ENCODE peak calls at places on chromosomes 7 and 10, in four cellular contexts. L, J, H and K are unnamed samples.

GRCh38 chr10:86349474-86349873 is 17.1 kb downstream of the GRID1 start:
- DNase-seq in L (peak), J (no peak), H (peak), K (peak)

GRCh38 chr10:111077715-111078504 is 1.1 kb downstream of the ADRA2A start:
- DNase-seq in L (peak), J (no peak), H (no peak), K (peak)

GRCh38 chr10:85193796-85194195 is 865.4 kb downstream of the CCSER2 start:
- DNase-seq in L (no peak), J (no peak), H (no peak), K (no peak)

GRCh38 chr10:28913436-28913835 is 236.1 kb downstream of the BAMBI start:
- DNase-seq in L (no peak), J (no peak), H (no peak), K (no peak)

GRCh38 chr7:101740981-101741725 is 76.3 kb upstream of the CUX1 start:
- DNase-seq in L (no peak), J (no peak), H (no peak), K (no peak)

GRCh38 chr7:128830231-128831177 is at the start of gene FLNC:
- DNase-seq in L (peak), J (peak), H (no peak), K (peak)

GRCh38 chr10:83373659-83374058 is 765.6 kb upstream of the GHITM start:
- DNase-seq in L (no peak), J (no peak), H (no peak), K (peak)

GRCh38 chr10:44186150-44186549 is 198.7 kb downstream of the CXCL12 start:
- DNase-seq in L (no peak), J (no peak), H (no peak), K (peak)

GRCh38 chr7:135693558-135693957 is 31.2 kb downstream of the STMP1 start:
- DNase-seq in L (no peak), J (no peak), H (no peak), K (no peak)

GRCh38 chr7:72099784-72100183 is 312.4 kb downstream of the CALN1 start:
- DNase-seq in L (no peak), J (no peak), H (no peak), K (no peak)

GRCh38 chr7:66505009-66505408 is 123.7 kb upstream of the KCTD7 start:
- DNase-seq in L (no peak), J (no peak), H (no peak), K (no peak)

GRCh38 chr10:66678521-66678920 is 247.3 kb upstream of the LRRTM3 start:
- DNase-seq in L (no peak), J (no peak), H (no peak), K (no peak)

GRCh38 chr10:44788820-44789167 is 122.3 kb upstream of the TMEM72 start:
- DNase-seq in L (no peak), J (no peak), H (no peak), K (no peak)

GRCh38 chr10:24811906-24812305 is 88.2 kb upstream of the ARHGAP21 start:
- DNase-seq in L (no peak), J (no peak), H (no peak), K (no peak)

GRCh38 chr10:98425511-98426352 is 10.8 kb upstream of the PYROXD2 start:
- DNase-seq in L (peak), J (peak), H (peak), K (peak)

GRCh38 chr7:95544174-95544573 is 52.1 kb downstream of the PDK4 start:
- DNase-seq in L (no peak), J (no peak), H (no peak), K (no peak)

GRCh38 chr7:115135769-115136410 is 214.0 kb downstream of the MDFIC start:
- DNase-seq in L (no peak), J (no peak), H (no peak), K (no peak)

GRCh38 chr7:76400248-76400647 is 9.2 kb downstream of the SSC4D start:
- DNase-seq in L (no peak), J (no peak), H (no peak), K (no peak)

GRCh38 chr7:141484907-141485306 is 66.3 kb upstream of the AGK start:
- DNase-seq in L (no peak), J (no peak), H (no peak), K (no peak)

GRCh38 chr7:130750774-130751173 is 16.8 kb upstream of the KLF14 start:
- DNase-seq in L (no peak), J (no peak), H (no peak), K (no peak)

GRCh38 chr7:42964849-42965805 is 33.0 kb downstream of the MRPL32 start:
- DNase-seq in L (no peak), J (no peak), H (no peak), K (peak)

DNA sequence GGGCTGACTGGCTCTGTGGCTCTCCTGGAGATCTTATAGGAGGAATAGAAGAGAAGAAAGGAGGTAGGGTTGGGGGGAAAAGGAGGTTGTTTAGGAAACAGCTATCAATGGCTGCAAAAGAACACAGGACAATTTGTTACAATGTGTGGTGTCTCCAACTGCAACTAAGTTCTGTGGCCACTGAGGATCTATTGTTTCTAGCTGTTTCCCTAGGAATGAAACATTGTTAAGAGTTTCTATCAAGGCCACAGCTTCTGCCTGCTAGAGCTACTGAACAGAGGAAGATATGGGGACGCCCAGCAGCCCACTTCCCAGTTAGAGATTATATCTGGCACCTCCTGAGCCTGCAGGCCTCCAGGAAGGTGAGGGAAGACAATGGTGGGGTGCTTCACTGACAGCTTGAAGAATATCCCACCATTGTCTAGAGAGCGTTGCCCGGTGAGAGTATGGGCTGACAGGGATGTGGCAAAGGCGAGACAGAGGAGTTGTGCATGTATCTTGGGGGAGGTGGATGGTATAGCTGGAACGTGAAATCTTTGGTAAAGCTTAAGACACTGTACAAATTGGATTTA is 4.0 kb downstream of the SCD start:
- DNase-seq in L (no peak), J (no peak), H (no peak), K (no peak)
- H3K4me3 ChIP-seq in L (peak), J (peak), H (no peak), K (peak)

GRCh38 chr10:49538381-49539319 is at the start of gene ERCC6:
- DNase-seq in L (peak), J (peak), H (peak), K (peak)

GRCh38 chr10:49532461-49532860 is 6.5 kb downstream of the ERCC6 start:
- DNase-seq in L (no peak), J (no peak), H (no peak), K (no peak)

GRCh38 chr10:49528977-49529506 is 9.9 kb downstream of the ERCC6 start:
- DNase-seq in L (no peak), J (no peak), H (no peak), K (no peak)

GRCh38 chr10:49539320-49539885 is 482 bp upstream of the ERCC6 start:
- DNase-seq in L (peak), J (peak), H (peak), K (peak)

GRCh38 chr10:49534670-49535381 is 4.1 kb downstream of the ERCC6 start:
- DNase-seq in L (no peak), J (no peak), H (no peak), K (peak)
- H3K4me3 ChIP-seq in L (no peak), J (no peak), H (no peak), K (peak)

GRCh38 chr7:143901360-143901709 is 641 bp downstream of the TCAF1 start:
- DNase-seq in L (peak), J (no peak), H (no peak), K (peak)

GRCh38 chr7:143901710-143902587 is at the start of gene TCAF1:
- DNase-seq in L (peak), J (peak), H (peak), K (peak)

GRCh38 chr7:143896667-143897066 is 5.3 kb downstream of the TCAF1 start:
- DNase-seq in L (no peak), J (no peak), H (no peak), K (no peak)

GRCh38 chr7:143898810-143899209 is 3.2 kb downstream of the TCAF1 start:
- DNase-seq in L (no peak), J (no peak), H (no peak), K (no peak)

GRCh38 chr7:143900230-143900766 is 1.7 kb downstream of the TCAF1 start:
- DNase-seq in L (no peak), J (no peak), H (no peak), K (no peak)
- H3K4me3 ChIP-seq in L (peak), J (peak), H (peak), K (peak)

DNA sequence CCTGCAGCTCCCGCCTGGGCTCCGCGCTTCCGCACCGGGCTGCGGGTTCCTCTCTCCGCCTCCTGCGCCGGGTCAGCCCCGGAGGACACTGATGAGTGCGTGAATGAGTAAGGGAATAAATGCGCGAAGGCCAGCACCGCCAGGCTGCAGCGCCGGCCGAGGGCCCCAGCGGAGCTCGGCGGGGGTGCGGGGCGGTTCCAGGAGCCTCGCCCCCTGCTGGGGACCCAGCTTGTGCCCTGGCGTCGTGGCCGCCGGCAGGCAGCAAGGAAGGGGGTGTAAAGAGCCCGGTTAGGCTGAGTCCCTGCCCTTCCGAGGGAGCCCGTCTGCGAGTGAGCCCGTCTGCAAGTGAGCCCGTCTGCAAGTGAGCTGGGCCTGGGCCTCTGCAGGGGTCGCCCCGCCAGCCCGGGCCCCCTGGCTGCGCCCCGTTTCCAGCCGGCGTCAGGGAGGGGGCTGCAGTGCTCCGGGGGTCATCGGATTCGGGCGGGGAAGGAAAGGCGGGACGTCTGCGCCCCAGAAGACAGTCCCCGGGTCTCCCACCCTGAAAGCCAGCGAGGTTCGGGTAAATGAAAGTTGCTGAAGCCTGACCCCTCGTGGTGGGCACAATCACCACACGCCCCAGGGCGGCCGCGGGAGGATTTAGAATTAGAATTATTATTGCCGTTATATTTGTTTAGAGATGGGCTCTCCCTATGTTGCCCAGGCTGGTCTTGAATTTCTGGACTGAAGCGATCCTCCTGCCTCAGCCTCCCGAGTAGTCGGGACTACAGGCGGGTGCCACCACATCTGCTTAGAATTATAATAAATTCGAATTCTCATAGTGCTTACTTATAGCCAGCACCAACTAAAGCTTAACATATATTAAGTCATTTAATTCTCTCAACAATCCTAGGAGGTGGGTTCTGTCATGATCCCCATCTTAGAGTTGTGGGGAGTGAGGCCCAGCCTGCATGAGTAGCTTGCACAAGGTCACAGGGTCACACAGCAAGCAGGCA is 8.6 kb upstream of the CRYGN start:
- DNase-seq in L (peak), J (peak), H (peak), K (peak)
- H3K4me3 ChIP-seq in L (peak), J (peak), H (peak), K (peak)

DNA sequence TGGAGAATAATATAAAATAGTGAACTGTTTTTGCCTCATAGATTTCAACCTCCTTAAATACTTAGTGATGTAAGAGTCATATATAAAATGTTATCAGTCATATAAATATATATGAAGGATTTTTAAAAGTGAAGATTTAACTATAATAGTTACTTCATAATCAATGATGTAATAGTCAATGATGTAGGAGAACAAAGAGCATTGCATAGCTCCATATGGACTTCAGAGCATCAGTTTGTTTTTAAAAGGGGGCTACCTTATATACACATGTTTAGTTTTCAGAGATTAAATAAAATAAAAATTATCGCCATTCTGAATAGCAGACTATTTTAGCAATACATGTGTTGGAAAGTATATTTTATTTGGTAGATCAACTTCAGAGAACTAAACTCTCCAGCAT is 29.1 kb upstream of the EPC1 start:
- DNase-seq in L (no peak), J (no peak), H (no peak), K (no peak)
- H3K4me3 ChIP-seq in L (peak), J (peak), H (no peak), K (peak)

GRCh38 chr10:13716161-13717071 is 129.7 kb downstream of the PRPF18 start:
- DNase-seq in L (no peak), J (no peak), H (no peak), K (peak)
- H3K4me3 ChIP-seq in L (no peak), J (no peak), H (no peak), K (no peak)

GRCh38 chr10:61001731-61002122 is 57.7 kb upstream of the RHOBTB1 start:
- DNase-seq in L (no peak), J (no peak), H (no peak), K (no peak)
- H3K4me3 ChIP-seq in L (peak), J (peak), H (peak), K (peak)

DNA sequence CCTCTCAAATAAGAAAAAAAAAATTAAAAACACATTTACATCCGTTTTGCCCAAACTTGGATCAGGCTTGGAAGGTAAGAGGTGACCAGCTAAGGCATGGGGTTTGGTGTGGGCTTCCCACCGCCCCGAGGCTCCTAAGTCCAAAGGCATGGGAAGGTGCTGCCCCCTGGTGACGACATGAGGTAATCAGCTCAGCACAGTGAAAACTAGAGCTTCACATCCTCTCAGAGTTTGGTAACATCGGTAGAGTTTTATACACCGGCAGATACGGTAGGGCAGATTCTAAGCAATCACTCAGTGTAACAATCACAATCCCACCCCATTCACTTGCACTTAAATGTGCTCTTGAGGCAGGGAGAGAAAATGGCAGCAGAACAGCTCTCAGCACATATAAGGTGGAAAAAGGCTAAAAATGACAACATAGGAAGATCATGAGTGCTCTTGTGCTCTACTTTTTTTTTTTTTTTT is 266.6 kb downstream of the ELMO1 start:
- DNase-seq in L (peak), J (peak), H (peak), K (peak)
- H3K4me3 ChIP-seq in L (no peak), J (no peak), H (no peak), K (no peak)

DNA sequence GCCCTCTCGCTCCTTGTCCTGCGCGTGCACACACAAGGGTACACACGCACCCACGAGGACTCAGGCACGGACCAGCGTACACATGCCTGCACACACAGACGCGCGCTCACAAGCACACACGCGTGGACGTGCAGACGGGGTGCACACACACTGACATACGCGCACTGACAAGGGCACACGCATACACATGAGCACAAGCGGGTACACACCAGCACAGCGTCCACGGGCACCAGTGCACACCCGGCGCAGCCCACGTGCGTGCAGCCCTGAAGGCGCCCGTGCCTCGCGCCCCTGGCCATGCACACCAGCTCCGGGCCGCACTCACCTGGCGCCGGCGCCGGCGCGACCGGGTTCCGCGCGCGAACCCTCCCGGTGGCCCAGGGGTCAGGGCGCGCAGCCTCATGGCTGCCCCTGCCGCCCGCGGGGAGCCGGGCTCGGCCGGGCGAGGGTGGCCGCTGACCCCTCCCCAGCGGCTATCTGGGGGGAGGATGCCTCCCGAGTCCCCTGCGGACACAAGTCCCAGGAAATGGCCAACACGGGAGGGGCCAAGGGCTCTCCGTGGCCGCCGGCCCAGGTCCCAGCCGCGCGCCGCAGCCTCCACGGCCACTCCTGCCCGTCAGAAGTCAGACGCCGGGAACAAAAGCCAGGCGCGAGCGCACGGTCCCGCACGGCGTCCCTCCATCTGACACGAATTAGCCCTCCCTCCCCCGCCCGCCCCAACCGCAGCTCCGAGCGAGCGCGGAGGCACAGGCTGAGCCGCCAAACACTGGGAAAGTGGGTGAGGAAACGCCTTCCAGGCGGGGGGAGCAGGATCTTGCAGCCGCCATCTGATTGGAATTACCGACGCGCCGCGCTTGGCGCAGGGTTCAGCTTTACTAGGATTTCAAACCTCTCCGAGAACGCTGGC is 45.0 kb downstream of the TNS3 start:
- DNase-seq in L (peak), J (no peak), H (no peak), K (peak)
- H3K4me3 ChIP-seq in L (peak), J (no peak), H (no peak), K (peak)

DNA sequence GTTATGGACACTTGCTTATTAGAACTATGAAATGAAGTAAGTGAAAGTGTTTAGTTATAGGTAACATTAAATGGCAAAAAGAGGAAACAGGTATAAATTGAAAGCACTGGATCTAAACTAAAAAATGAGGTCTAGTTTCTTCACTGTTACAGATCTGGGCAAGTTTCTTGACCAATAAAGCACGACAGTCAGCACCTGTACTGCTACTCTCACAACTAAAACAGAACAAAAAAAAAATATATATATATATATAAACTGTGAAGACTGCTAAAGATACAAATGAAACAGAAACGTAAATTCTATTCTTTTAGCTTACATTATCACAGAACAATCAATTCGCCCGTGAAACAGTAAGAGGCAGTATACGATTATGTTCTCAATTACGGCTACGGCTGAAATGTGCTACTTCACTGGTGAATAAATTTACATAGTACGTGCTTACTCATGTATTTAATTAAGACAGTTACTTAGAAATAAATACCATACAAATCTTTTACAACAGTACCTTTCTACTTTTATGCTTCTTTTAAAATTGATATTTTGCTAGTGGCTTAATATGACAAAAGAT is 4.2 kb downstream of the AHR start:
- DNase-seq in L (no peak), J (no peak), H (no peak), K (peak)
- H3K4me3 ChIP-seq in L (peak), J (no peak), H (no peak), K (peak)